ENCODE peak calls at places on chromosomes 11 and 22, in eight cellular contexts. X is upper lobe of right lung; N is SK-N-SH; V is CD4-positive, alpha-beta memory T cell; J is endodermal cell; M is DND-41; E is AG04450; A is right lobe of liver. P is an unnamed sample.

GRCh38 chr11:75147191-75147874 is 3.6 kb upstream of the SLCO2B1 start:
- DNase-seq in X (no peak), N (peak), V (no peak), J (no peak), M (no peak), E (no peak), A (no peak), P (no peak)

GRCh38 chr22:49163258-49163959 is 664.3 kb downstream of the BRD1 start:
- DNase-seq in X (no peak), N (no peak), V (no peak), J (no peak), M (no peak), E (no peak), A (no peak), P (no peak)

GRCh38 chr11:60972182-60973030 is 926 bp downstream of the CD6 start:
- DNase-seq in X (no peak), N (no peak), V (no peak), J (peak), M (no peak), E (no peak), A (no peak), P (no peak)

GRCh38 chr22:26556904-26557303 is 33.0 kb downstream of the TPST2 start:
- DNase-seq in X (no peak), N (no peak), V (no peak), J (no peak), M (no peak), E (no peak), A (peak), P (no peak)

GRCh38 chr11:640021-640706 is 3.1 kb downstream of the DRD4 start:
- DNase-seq in X (no peak), N (peak), V (no peak), J (peak), M (no peak), E (no peak), A (no peak), P (no peak)

GRCh38 chr11:128598755-128599154 is 11.4 kb upstream of the ETS1 start:
- DNase-seq in X (no peak), N (no peak), V (no peak), J (no peak), M (no peak), E (no peak), A (no peak), P (no peak)

GRCh38 chr22:33381531-33382406 is 323.6 kb upstream of the SYN3 start:
- DNase-seq in X (no peak), N (no peak), V (no peak), J (no peak), M (no peak), E (no peak), A (no peak), P (no peak)

GRCh38 chr11:116507016-116507415 is 265.8 kb downstream of the BUD13 start:
- DNase-seq in X (no peak), N (no peak), V (no peak), J (peak), M (no peak), E (no peak), A (no peak), P (no peak)

GRCh38 chr22:29078869-29079207 is 6.0 kb downstream of the KREMEN1 start:
- DNase-seq in X (no peak), N (no peak), V (no peak), J (no peak), M (no peak), E (no peak), A (no peak), P (no peak)

GRCh38 chr11:116422976-116423375 is 349.8 kb downstream of the BUD13 start:
- DNase-seq in X (no peak), N (peak), V (no peak), J (peak), M (no peak), E (no peak), A (no peak), P (peak)

GRCh38 chr22:47012589-47013365 is 250.3 kb downstream of the TBC1D22A start:
- DNase-seq in X (peak), N (no peak), V (no peak), J (no peak), M (no peak), E (peak), A (no peak), P (no peak)

GRCh38 chr22:41341990-41342389 is 39.8 kb upstream of the TEF start:
- DNase-seq in X (no peak), N (no peak), V (no peak), J (no peak), M (peak), E (no peak), A (no peak), P (no peak)

GRCh38 chr11:74443071-74443864 is 24.1 kb downstream of the KCNE3 start:
- DNase-seq in X (no peak), N (no peak), V (no peak), J (peak), M (no peak), E (no peak), A (peak), P (peak)

GRCh38 chr11:65134240-65134951 is at the start of gene SYVN1:
- DNase-seq in X (peak), N (peak), V (peak), J (peak), M (peak), E (peak), A (peak), P (peak)

GRCh38 chr11:65134952-65135632 is 773 bp upstream of the SYVN1 start:
- DNase-seq in X (peak), N (peak), V (peak), J (peak), M (peak), E (peak), A (peak), P (peak)

GRCh38 chr11:65132988-65133700 is 1.2 kb downstream of the SYVN1 start:
- DNase-seq in X (peak), N (peak), V (no peak), J (peak), M (no peak), E (no peak), A (peak), P (peak)

GRCh38 chr11:65132238-65132987 is 1.9 kb downstream of the SYVN1 start:
- DNase-seq in X (no peak), N (no peak), V (no peak), J (peak), M (no peak), E (no peak), A (peak), P (no peak)

DNA sequence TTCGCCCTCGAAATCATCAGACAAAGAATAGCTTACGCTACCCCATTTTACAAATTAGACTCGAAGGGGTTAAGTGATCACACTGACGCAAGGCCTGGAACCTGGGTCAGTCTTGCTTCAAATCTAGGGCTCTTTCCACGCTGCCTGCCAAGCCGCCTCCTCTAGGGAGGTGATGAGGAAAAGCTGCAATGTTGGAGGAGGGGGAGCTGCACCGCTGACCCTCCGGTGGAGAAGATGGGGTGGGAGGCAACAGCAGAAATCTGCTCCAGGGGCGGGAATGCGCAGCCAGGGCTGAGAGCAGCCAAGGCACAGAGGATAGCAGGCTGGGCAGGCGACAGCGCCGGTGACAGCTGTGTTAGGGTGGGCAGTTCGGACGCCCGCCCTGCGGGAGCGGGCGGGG is 595 bp downstream of the SYVN1 start:
- DNase-seq in X (peak), N (no peak), V (no peak), J (peak), M (no peak), E (no peak), A (peak), P (no peak)
- H3K27ac ChIP-seq in X (peak), N (peak), V (peak), J (no peak), M (peak), E (peak), A (peak), P (peak)

GRCh38 chr22:38850941-38851849 is 7.4 kb upstream of the NPTXR start:
- DNase-seq in X (no peak), N (no peak), V (no peak), J (no peak), M (no peak), E (peak), A (no peak), P (no peak)
- H3K4me3 ChIP-seq in X (no peak), N (no peak), V (no peak), J (no peak), M (no peak), E (no peak), A (no peak), P (no peak)

GRCh38 chr22:18118345-18118915 is 7.8 kb downstream of the TUBA8 start:
- DNase-seq in X (peak), N (no peak), V (no peak), J (no peak), M (no peak), E (no peak), A (no peak), P (no peak)
- H3K27ac ChIP-seq in X (no peak), N (no peak), V (no peak), J (no peak), M (no peak), E (no peak), A (no peak), P (no peak)

GRCh38 chr11:68686486-68686885 is 2.1 kb downstream of the GAL start:
- DNase-seq in X (peak), N (no peak), V (no peak), J (no peak), M (no peak), E (no peak), A (no peak), P (no peak)

GRCh38 chr11:68685656-68686380 is 1.5 kb downstream of the GAL start:
- DNase-seq in X (peak), N (peak), V (no peak), J (no peak), M (no peak), E (no peak), A (no peak), P (no peak)

GRCh38 chr11:68683086-68683951 is 1.0 kb upstream of the GAL start:
- DNase-seq in X (peak), N (no peak), V (no peak), J (peak), M (no peak), E (no peak), A (no peak), P (no peak)

GRCh38 chr11:68683952-68684384 is 376 bp upstream of the GAL start:
- DNase-seq in X (peak), N (no peak), V (no peak), J (peak), M (no peak), E (no peak), A (no peak), P (no peak)

GRCh38 chr11:68684385-68685356 is at the start of gene GAL:
- DNase-seq in X (peak), N (peak), V (no peak), J (peak), M (no peak), E (no peak), A (no peak), P (no peak)
- H3K4me3 ChIP-seq in X (peak), N (peak), V (no peak), J (peak), M (no peak), E (peak), A (no peak), P (no peak)

GRCh38 chr22:35629406-35630234 is 12.5 kb upstream of the MB start:
- DNase-seq in X (peak), N (no peak), V (no peak), J (peak), M (peak), E (peak), A (no peak), P (no peak)
- H3K27ac ChIP-seq in X (peak), N (peak), V (no peak), J (no peak), M (no peak), E (peak), A (no peak), P (no peak)

DNA sequence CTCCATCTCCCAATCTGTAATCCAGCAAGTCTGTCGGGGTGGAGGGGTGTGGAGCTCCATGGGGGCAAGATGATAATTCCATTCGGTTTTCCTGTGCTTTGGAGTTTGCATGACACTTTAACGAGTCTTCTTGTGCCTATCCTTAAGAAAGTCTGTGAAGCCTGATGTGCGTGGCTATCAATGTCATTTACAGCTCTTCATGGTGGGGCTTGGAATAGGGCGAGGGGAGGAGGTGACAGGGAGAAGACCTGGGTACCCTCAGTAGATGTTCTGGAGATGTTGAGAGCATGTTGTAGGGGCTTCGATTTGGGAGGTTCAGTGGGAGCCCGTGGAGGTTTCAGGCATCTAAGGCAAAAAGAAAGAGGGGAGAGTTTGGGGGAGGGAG is 579 bp upstream of the PHLDB1 start:
- DNase-seq in X (no peak), N (no peak), V (no peak), J (no peak), M (no peak), E (no peak), A (no peak), P (no peak)
- H3K4me3 ChIP-seq in X (no peak), N (no peak), V (no peak), J (no peak), M (no peak), E (no peak), A (no peak), P (no peak)

DNA sequence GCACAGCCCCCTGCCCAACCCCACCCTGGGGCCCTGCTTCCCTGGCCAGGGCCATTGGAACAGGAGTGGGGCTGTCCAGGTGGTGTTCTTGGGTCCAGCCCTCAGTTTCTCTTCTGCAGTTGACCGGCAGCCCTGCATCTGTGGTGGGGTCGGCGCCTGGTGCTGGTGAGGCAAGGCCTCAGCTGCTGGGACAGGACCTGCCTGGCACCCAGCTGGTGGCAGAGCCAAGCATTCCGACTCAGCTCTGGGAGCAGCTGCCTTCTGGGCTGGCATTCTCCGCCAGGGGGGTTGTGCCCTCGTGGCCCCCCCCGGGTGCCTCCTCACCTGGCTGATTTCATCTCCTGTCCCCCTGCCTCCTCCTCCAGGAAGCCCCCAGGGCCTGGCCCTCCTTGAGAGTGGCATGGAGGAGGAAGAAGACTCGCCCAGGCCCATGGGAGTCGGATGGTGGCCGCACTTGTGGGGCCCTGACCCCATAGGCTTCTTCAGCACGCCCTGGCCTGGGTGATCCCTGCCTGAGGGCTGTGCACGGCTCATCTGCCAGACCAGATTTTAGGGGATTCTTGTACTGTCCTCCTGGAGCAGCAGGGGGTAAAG is 11.4 kb downstream of the CD81 start:
- DNase-seq in X (no peak), N (no peak), V (no peak), J (no peak), M (no peak), E (no peak), A (no peak), P (no peak)
- H3K27ac ChIP-seq in X (peak), N (no peak), V (peak), J (no peak), M (no peak), E (peak), A (peak), P (no peak)

GRCh38 chr11:114180301-114181055 is 115.7 kb upstream of the NNMT start:
- DNase-seq in X (peak), N (peak), V (no peak), J (peak), M (no peak), E (no peak), A (peak), P (peak)
- H3K4me3 ChIP-seq in X (peak), N (no peak), V (no peak), J (no peak), M (no peak), E (no peak), A (no peak), P (no peak)

GRCh38 chr11:119712459-119713360 is 16.3 kb downstream of the NECTIN1 start:
- DNase-seq in X (no peak), N (no peak), V (no peak), J (no peak), M (no peak), E (no peak), A (peak), P (peak)
- H3K27ac ChIP-seq in X (no peak), N (no peak), V (no peak), J (no peak), M (no peak), E (no peak), A (peak), P (peak)

P was measured in WERI-Rb-1.